ENCODE peak calls at places on chromosomes 11 and 22, in eight cellular contexts. E is CD4-positive, CD25-positive, alpha-beta regulatory T cell; C is stimulated activated CD8-positive, alpha-beta memory T cell treated with anti-CD3 and anti-CD28 coated beads, Interleukin-15, amount 100 ng/mL, for 1 hour; D is KBM-7; O is activated T-cell treated with anti-CD3 and anti-CD28 coated beads, Interleukin-2, amount 50 U/mL, for 72 hours; W is stromal cell of bone marrow; P is fibroblast of lung; X is Calu3. F is an unnamed sample.

GRCh38 chr22:20105456-20106204 is 10.3 kb upstream of the RANBP1 start:
- DNase-seq in E (no peak), C (no peak), D (no peak), O (no peak), W (no peak), P (no peak), X (no peak), F (no peak)

GRCh38 chr11:14320020-14320419 is 39.0 kb downstream of the RRAS2 start:
- DNase-seq in E (peak), C (no peak), D (no peak), O (no peak), W (no peak), P (peak), X (no peak), F (no peak)

GRCh38 chr11:134574425-134574824 is 162.4 kb upstream of the B3GAT1 start:
- DNase-seq in E (no peak), C (no peak), D (no peak), O (no peak), W (no peak), P (no peak), X (no peak), F (no peak)

GRCh38 chr11:12889243-12889642 is 119.9 kb upstream of the RASSF10 start:
- DNase-seq in E (no peak), C (no peak), D (peak), O (no peak), W (peak), P (peak), X (no peak), F (no peak)

GRCh38 chr11:3853935-3854659 is 1.4 kb upstream of the STIM1 start:
- DNase-seq in E (peak), C (no peak), D (peak), O (peak), W (no peak), P (no peak), X (no peak), F (no peak)

GRCh38 chr11:19952101-19952605 is 208.1 kb downstream of the DBX1 start:
- DNase-seq in E (no peak), C (no peak), D (no peak), O (no peak), W (no peak), P (peak), X (no peak), F (peak)

GRCh38 chr11:134474070-134474860 is 62.2 kb upstream of the B3GAT1 start:
- DNase-seq in E (no peak), C (no peak), D (no peak), O (no peak), W (no peak), P (no peak), X (no peak), F (no peak)

GRCh38 chr11:106827687-106828086 is 190.6 kb downstream of the GUCY1A2 start:
- DNase-seq in E (no peak), C (no peak), D (no peak), O (no peak), W (no peak), P (no peak), X (no peak), F (no peak)

GRCh38 chr11:15346907-15347306 is 232.2 kb downstream of the INSC start:
- DNase-seq in E (no peak), C (no peak), D (no peak), O (no peak), W (no peak), P (no peak), X (no peak), F (no peak)

GRCh38 chr11:95354304-95354703 is 123.3 kb upstream of the SESN3 start:
- DNase-seq in E (no peak), C (no peak), D (no peak), O (no peak), W (no peak), P (no peak), X (no peak), F (no peak)

GRCh38 chr11:64262271-64263002 is 11.1 kb downstream of the PLCB3 start:
- DNase-seq in E (no peak), C (no peak), D (no peak), O (no peak), W (no peak), P (no peak), X (no peak), F (no peak)

GRCh38 chr11:113350646-113351045 is 36.3 kb downstream of the TTC12 start:
- DNase-seq in E (no peak), C (no peak), D (no peak), O (no peak), W (no peak), P (no peak), X (no peak), F (no peak)

GRCh38 chr22:32650553-32651345 is 150.8 kb upstream of the TIMP3 start:
- DNase-seq in E (no peak), C (no peak), D (no peak), O (no peak), W (peak), P (peak), X (no peak), F (no peak)

F was measured in glomerular endothelial cell.